ENCODE peak calls at places on chromosomes 1 and 21, in seven cellular contexts. S is omental fat pad, R is GM04504, Y is HT1080, O is HS-5, B is brain microvascular endothelial cell, Z is left cardiac atrium. L is an unnamed sample.
A peak's percentile ranks its signal among the peaks of the same experiment; 100 is the strongest.

GRCh38 chr1:101025283-101025679 is 303 bp downstream of the DPH5 start:
- DNase-seq in Z (peak; percentile 21), Y (no peak), B (no peak), S (no peak), O (no peak), R (no peak), L (no peak)

GRCh38 chr1:66624412-66625060 is 90.6 kb downstream of the SGIP1 start:
- DNase-seq in Z (no peak), B (peak; percentile 68), R (peak; percentile 46), S (no peak), Y (peak; percentile 78), O (peak; percentile 63), L (peak; percentile 66)

GRCh38 chr1:194975913-194976312 is 1632.3 kb downstream of the KCNT2 start:
- DNase-seq in O (peak; percentile 73), Y (peak; percentile 69), R (no peak), Z (no peak), B (peak; percentile 16), S (no peak), L (no peak)

GRCh38 chr1:237879195-237879594 is 11.5 kb downstream of the ZP4 start:
- DNase-seq in Z (no peak), B (peak; percentile 11), R (no peak), O (peak; percentile 69), S (no peak), Y (peak; percentile 76), L (no peak)

GRCh38 chr21:18812308-18812707 is 408.7 kb upstream of the TMPRSS15 start:
- DNase-seq in B (no peak), O (no peak), Z (no peak), Y (no peak), R (no peak), S (no peak), L (no peak)

GRCh38 chr1:190168116-190168515 is 309.5 kb downstream of the BRINP3 start:
- DNase-seq in Y (peak; percentile 85), Z (no peak), S (no peak), O (peak; percentile 88), B (peak; percentile 64), R (no peak), L (no peak)

GRCh38 chr21:46429754-46430681 is 28.7 kb upstream of the DIP2A start:
- DNase-seq in Z (no peak), R (no peak), O (no peak), Y (no peak), B (no peak), S (no peak), L (no peak)

GRCh38 chr1:172764378-172764777 is 105.5 kb downstream of the FASLG start:
- DNase-seq in S (no peak), O (no peak), R (no peak), Z (no peak), B (no peak), Y (no peak), L (no peak)

GRCh38 chr1:75539230-75540116 is 71.4 kb downstream of the SLC44A5 start:
- DNase-seq in Y (no peak), S (no peak), Z (no peak), B (no peak), R (no peak), O (no peak), L (no peak)

GRCh38 chr1:110310300-110310699 is 28.9 kb upstream of the RBM15 start:
- DNase-seq in B (no peak), Z (peak; percentile 28), R (no peak), Y (no peak), S (no peak), O (no peak), L (no peak)

GRCh38 chr1:18972991-18973390 is 16.5 kb upstream of the IFFO2 start:
- DNase-seq in Z (no peak), Y (no peak), S (no peak), R (no peak), B (no peak), O (no peak), L (no peak)

GRCh38 chr1:116374340-116375164 is 1.5 kb downstream of the ATP1A1 start:
- DNase-seq in R (no peak), O (no peak), S (no peak), B (no peak), Z (no peak), Y (no peak), L (no peak)

GRCh38 chr1:191695865-191696264 is 462.4 kb upstream of the RGS18 start:
- DNase-seq in Z (no peak), Y (peak; percentile 25), O (no peak), S (no peak), B (no peak), R (no peak), L (peak; percentile 42)

GRCh38 chr1:234597894-234598293 is 12.1 kb downstream of the IRF2BP2 start:
- DNase-seq in B (peak; percentile 66), Y (peak; percentile 51), Z (no peak), S (no peak), O (no peak), R (no peak), L (no peak)